ENCODE peak calls at places on chromosomes 7 and 10, in six cellular contexts. One of them, this sample, is unnamed.

GRCh38 chr7:73978681-73979563 is 49.1 kb upstream of the ELN start:
- DNase-seq in HepG2: peak; percentile 89
- DNase-seq in endothelial cell of umbilical vein: peak; percentile 24
- DNase-seq in GM12878: peak; percentile 45
- DNase-seq in K562: peak; percentile 74
- DNase-seq in A549: peak; percentile 90
- DNase-seq in this sample: peak; percentile 95

GRCh38 chr10:4978870-4979269 is 15.7 kb downstream of the AKR1C1 start:
- DNase-seq in K562: no peak
- DNase-seq in GM12878: no peak
- DNase-seq in endothelial cell of umbilical vein: no peak
- DNase-seq in A549: no peak
- DNase-seq in HepG2: no peak
- DNase-seq in this sample: no peak

GRCh38 chr7:37052673-37053072 is 328.4 kb upstream of the AOAH start:
- DNase-seq in GM12878: no peak
- DNase-seq in A549: no peak
- DNase-seq in K562: peak; percentile 28
- DNase-seq in HepG2: peak; percentile 44
- DNase-seq in endothelial cell of umbilical vein: peak; percentile 33
- DNase-seq in this sample: peak; percentile 72

GRCh38 chr7:131040467-131040932 is 287.2 kb upstream of the MKLN1 start:
- DNase-seq in K562: peak; percentile 78
- DNase-seq in HepG2: peak; percentile 57
- DNase-seq in endothelial cell of umbilical vein: peak; percentile 82
- DNase-seq in A549: peak; percentile 58
- DNase-seq in GM12878: no peak
- DNase-seq in this sample: peak; percentile 68

GRCh38 chr10:89207801-89208551 is 859 bp upstream of the CH25H start:
- DNase-seq in endothelial cell of umbilical vein: no peak
- DNase-seq in K562: no peak
- DNase-seq in A549: peak; percentile 19
- DNase-seq in HepG2: no peak
- DNase-seq in GM12878: no peak
- DNase-seq in this sample: peak; percentile 43

GRCh38 chr7:150986099-150986512 is 4.7 kb upstream of the NOS3 start:
- DNase-seq in K562: peak; percentile 59
- DNase-seq in endothelial cell of umbilical vein: peak; percentile 57
- DNase-seq in A549: peak; percentile 79
- DNase-seq in HepG2: no peak
- DNase-seq in GM12878: no peak
- DNase-seq in this sample: peak; percentile 80

GRCh38 chr10:114044251-114045070 is 795 bp downstream of the ADRB1 start:
- DNase-seq in GM12878: no peak
- DNase-seq in endothelial cell of umbilical vein: peak; percentile 10
- DNase-seq in A549: no peak
- DNase-seq in HepG2: no peak
- DNase-seq in K562: no peak
- DNase-seq in this sample: no peak

GRCh38 chr7:150631084-150631824 is 931 bp downstream of the GIMAP6 start:
- DNase-seq in K562: no peak
- DNase-seq in GM12878: peak; percentile 33
- DNase-seq in endothelial cell of umbilical vein: no peak
- DNase-seq in HepG2: no peak
- DNase-seq in A549: no peak
- DNase-seq in this sample: peak; percentile 12

GRCh38 chr10:20536381-20536780 is 360.7 kb downstream of the NEBL start:
- DNase-seq in endothelial cell of umbilical vein: no peak
- DNase-seq in HepG2: no peak
- DNase-seq in K562: no peak
- DNase-seq in GM12878: no peak
- DNase-seq in A549: no peak
- DNase-seq in this sample: no peak

GRCh38 chr7:120857558-120858298 is at the start of gene TSPAN12:
- DNase-seq in endothelial cell of umbilical vein: peak; percentile 93
- DNase-seq in K562: peak; percentile 76
- DNase-seq in A549: peak; percentile 66
- DNase-seq in GM12878: no peak
- DNase-seq in HepG2: peak; percentile 39
- DNase-seq in this sample: peak; percentile 69

GRCh38 chr7:43879477-43879876 is 10.2 kb upstream of the MRPS24 start:
- DNase-seq in A549: no peak
- DNase-seq in K562: no peak
- DNase-seq in GM12878: no peak
- DNase-seq in HepG2: no peak
- DNase-seq in endothelial cell of umbilical vein: peak; percentile 77
- DNase-seq in this sample: no peak

GRCh38 chr10:63197304-63198092 is 64.4 kb downstream of the NRBF2 start:
- DNase-seq in A549: no peak
- DNase-seq in K562: no peak
- DNase-seq in HepG2: no peak
- DNase-seq in GM12878: no peak
- DNase-seq in endothelial cell of umbilical vein: no peak
- DNase-seq in this sample: no peak

GRCh38 chr7:105673367-105674188 is 92.3 kb upstream of the EFCAB10 start:
- DNase-seq in K562: no peak
- DNase-seq in endothelial cell of umbilical vein: peak; percentile 21
- DNase-seq in A549: no peak
- DNase-seq in HepG2: no peak
- DNase-seq in GM12878: no peak
- DNase-seq in this sample: no peak

GRCh38 chr10:89306019-89306418 is 4.2 kb downstream of the IFIT2 start:
- DNase-seq in A549: no peak
- DNase-seq in K562: no peak
- DNase-seq in GM12878: no peak
- DNase-seq in HepG2: no peak
- DNase-seq in endothelial cell of umbilical vein: no peak
- DNase-seq in this sample: no peak

GRCh38 chr10:57015595-57016303 is 654.7 kb upstream of the ZWINT start:
- DNase-seq in endothelial cell of umbilical vein: no peak
- DNase-seq in HepG2: no peak
- DNase-seq in K562: no peak
- DNase-seq in A549: no peak
- DNase-seq in GM12878: no peak
- DNase-seq in this sample: no peak

GRCh38 chr7:14000247-14000646 is 10.8 kb upstream of the ETV1 start:
- DNase-seq in endothelial cell of umbilical vein: no peak
- DNase-seq in A549: no peak
- DNase-seq in K562: no peak
- DNase-seq in HepG2: no peak
- DNase-seq in GM12878: no peak
- DNase-seq in this sample: no peak

GRCh38 chr10:121684276-121684675 is 86.0 kb upstream of the FGFR2 start:
- DNase-seq in endothelial cell of umbilical vein: no peak
- DNase-seq in GM12878: no peak
- DNase-seq in HepG2: no peak
- DNase-seq in K562: no peak
- DNase-seq in A549: no peak
- DNase-seq in this sample: peak; percentile 55

GRCh38 chr7:109772161-109772560 is 1202.5 kb downstream of the DNAJB9 start:
- DNase-seq in A549: no peak
- DNase-seq in HepG2: no peak
- DNase-seq in endothelial cell of umbilical vein: no peak
- DNase-seq in GM12878: no peak
- DNase-seq in K562: no peak
- DNase-seq in this sample: no peak

GRCh38 chr7:157150825-157151412 is 12.2 kb downstream of the UBE3C start:
- DNase-seq in HepG2: peak; percentile 86
- DNase-seq in endothelial cell of umbilical vein: no peak
- DNase-seq in K562: peak; percentile 49
- DNase-seq in A549: no peak
- DNase-seq in GM12878: no peak
- DNase-seq in this sample: peak; percentile 51

GRCh38 chr7:121076350-121077164 is 88.0 kb downstream of the CPED1 start:
- DNase-seq in GM12878: no peak
- DNase-seq in K562: peak; percentile 86
- DNase-seq in A549: no peak
- DNase-seq in HepG2: no peak
- DNase-seq in endothelial cell of umbilical vein: no peak
- DNase-seq in this sample: no peak

GRCh38 chr10:129500617-129501339 is 33.7 kb downstream of the MGMT start:
- DNase-seq in K562: no peak
- DNase-seq in endothelial cell of umbilical vein: no peak
- DNase-seq in GM12878: no peak
- DNase-seq in HepG2: peak; percentile 57
- DNase-seq in A549: no peak
- DNase-seq in this sample: no peak

GRCh38 chr10:3524086-3524960 is 260.7 kb downstream of the KLF6 start:
- DNase-seq in K562: no peak
- DNase-seq in A549: no peak
- DNase-seq in HepG2: no peak
- DNase-seq in endothelial cell of umbilical vein: no peak
- DNase-seq in GM12878: no peak
- DNase-seq in this sample: no peak

GRCh38 chr7:78716876-78717275 is 736.6 kb downstream of the MAGI2 start:
- DNase-seq in endothelial cell of umbilical vein: no peak
- DNase-seq in K562: no peak
- DNase-seq in HepG2: peak; percentile 1
- DNase-seq in A549: no peak
- DNase-seq in GM12878: no peak
- DNase-seq in this sample: no peak

GRCh38 chr10:48418189-48418588 is 111.7 kb downstream of the MAPK8 start:
- DNase-seq in A549: no peak
- DNase-seq in K562: no peak
- DNase-seq in endothelial cell of umbilical vein: no peak
- DNase-seq in HepG2: no peak
- DNase-seq in GM12878: no peak
- DNase-seq in this sample: no peak
- TF ChIP-seq MYC in A549: no peak
- TF ChIP-seq MYC in K562: no peak
- TF ChIP-seq MYC in endothelial cell of umbilical vein: no peak
- TF ChIP-seq MYC in HepG2: no peak
- TF ChIP-seq MYC in GM12878: no peak
- TF ChIP-seq MYC in this sample: no peak

GRCh38 chr7:28433604-28434254 is 21.4 kb downstream of the CREB5 start:
- DNase-seq in A549: no peak
- DNase-seq in HepG2: no peak
- DNase-seq in K562: no peak
- DNase-seq in endothelial cell of umbilical vein: no peak
- DNase-seq in GM12878: no peak
- DNase-seq in this sample: peak; percentile 45
- TF ChIP-seq MAX in A549: no peak
- TF ChIP-seq MAX in HepG2: no peak
- TF ChIP-seq MAX in K562: no peak
- TF ChIP-seq MAX in endothelial cell of umbilical vein: no peak
- TF ChIP-seq MAX in GM12878: no peak
- TF ChIP-seq MAX in this sample: no peak

GRCh38 chr10:79203014-79203675 is 134.4 kb downstream of the ZMIZ1 start:
- DNase-seq in K562: no peak
- DNase-seq in endothelial cell of umbilical vein: no peak
- DNase-seq in HepG2: no peak
- DNase-seq in GM12878: no peak
- DNase-seq in A549: no peak
- DNase-seq in this sample: no peak

GRCh38 chr10:79203833-79204232 is 135.1 kb downstream of the ZMIZ1 start:
- DNase-seq in HepG2: no peak
- DNase-seq in A549: no peak
- DNase-seq in endothelial cell of umbilical vein: no peak
- DNase-seq in K562: no peak
- DNase-seq in GM12878: no peak
- DNase-seq in this sample: no peak

GRCh38 chr10:79200346-79200745 is 131.6 kb downstream of the ZMIZ1 start:
- DNase-seq in K562: no peak
- DNase-seq in A549: no peak
- DNase-seq in GM12878: no peak
- DNase-seq in HepG2: no peak
- DNase-seq in endothelial cell of umbilical vein: no peak
- DNase-seq in this sample: no peak

GRCh38 chr10:79201706-79202105 is 132.9 kb downstream of the ZMIZ1 start:
- DNase-seq in GM12878: no peak
- DNase-seq in endothelial cell of umbilical vein: no peak
- DNase-seq in A549: no peak
- DNase-seq in HepG2: no peak
- DNase-seq in K562: no peak
- DNase-seq in this sample: no peak

DNA sequence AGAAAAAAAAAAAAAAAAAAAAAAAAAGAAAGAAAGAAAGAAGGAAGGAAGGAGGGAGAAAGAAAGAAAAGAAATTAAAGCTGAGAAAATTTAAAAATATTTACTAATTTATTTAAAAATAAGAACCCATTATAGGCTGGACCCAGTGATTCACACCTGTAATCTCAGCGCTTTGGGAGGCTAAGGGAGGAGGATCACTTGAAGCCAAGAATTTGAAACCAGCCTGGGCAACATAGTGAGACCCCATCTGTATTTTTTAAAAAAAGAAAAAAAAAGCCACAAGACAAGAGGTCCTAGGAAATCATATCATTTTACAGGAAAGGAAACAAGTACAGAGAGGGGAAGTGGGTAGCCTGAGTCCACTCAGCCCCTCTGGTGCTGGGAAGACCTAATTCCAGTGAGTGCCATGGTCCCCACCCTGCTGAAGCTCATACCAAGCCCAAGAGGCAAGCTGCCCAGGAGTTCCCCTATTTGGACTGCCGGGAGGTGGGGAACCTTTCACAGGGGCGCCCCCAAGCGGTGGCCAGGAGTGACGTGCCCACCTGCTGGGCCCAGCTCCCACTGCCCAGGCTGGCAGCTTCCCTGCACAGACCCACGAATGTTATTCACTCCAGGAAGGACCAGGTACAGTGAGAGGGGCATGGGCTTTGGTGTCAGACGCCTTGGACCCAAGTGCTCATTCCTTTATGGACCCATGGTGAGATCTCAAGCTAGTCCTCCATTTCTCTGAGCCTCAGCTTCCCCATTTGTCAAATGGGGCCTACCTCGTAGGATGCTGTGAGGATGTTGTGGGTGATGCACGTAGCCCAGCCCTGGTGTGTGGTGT is 133.6 kb downstream of the ZMIZ1 start:
- DNase-seq in K562: peak; percentile 58
- DNase-seq in endothelial cell of umbilical vein: peak; percentile 55
- DNase-seq in HepG2: peak; percentile 31
- DNase-seq in GM12878: no peak
- DNase-seq in A549: peak; percentile 41
- DNase-seq in this sample: peak; percentile 80
- TF ChIP-seq MYC in K562: no peak
- TF ChIP-seq MYC in endothelial cell of umbilical vein: no peak
- TF ChIP-seq MYC in HepG2: no peak
- TF ChIP-seq MYC in GM12878: no peak
- TF ChIP-seq MYC in A549: no peak
- TF ChIP-seq MYC in this sample: no peak

DNA sequence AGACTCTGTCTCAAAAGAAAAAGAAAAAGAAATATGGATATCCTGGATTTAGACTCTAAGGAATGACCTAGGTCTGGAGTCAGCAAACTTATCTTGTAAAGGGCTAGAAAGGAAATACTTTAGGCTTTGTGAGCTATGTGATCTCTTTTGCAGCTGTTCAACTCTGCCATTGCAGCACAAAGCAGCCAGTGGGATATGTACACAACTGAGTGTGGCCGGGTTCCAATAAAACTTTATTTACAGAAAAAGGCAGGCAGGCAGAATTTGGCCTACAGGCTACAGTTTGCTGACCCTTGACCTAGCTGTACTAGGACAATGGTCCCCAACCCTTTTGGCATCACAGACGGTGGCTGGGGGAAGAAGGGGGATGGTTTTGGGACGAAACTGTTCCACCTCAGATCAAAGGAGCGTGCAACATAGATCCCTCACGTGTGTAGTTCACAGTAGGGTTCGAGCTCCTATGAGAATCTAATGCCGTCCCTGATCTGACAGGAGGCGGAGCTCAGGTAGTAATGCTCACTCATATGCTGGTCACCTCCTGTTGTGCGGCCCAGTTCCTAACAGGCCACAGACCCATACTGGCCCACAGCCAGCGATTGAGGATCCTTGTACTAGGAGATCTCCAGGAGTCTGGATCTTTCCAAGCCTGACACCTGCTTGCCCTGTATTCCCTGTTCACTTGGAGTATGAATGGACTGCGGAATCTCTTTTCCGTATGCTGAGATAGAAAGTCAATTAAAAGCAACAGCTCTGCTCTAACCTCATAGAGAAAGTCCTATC is 63.0 kb downstream of the CUL1 start:
- DNase-seq in HepG2: no peak
- DNase-seq in A549: no peak
- DNase-seq in K562: no peak
- DNase-seq in GM12878: no peak
- DNase-seq in endothelial cell of umbilical vein: no peak
- DNase-seq in this sample: no peak
- TF ChIP-seq MAX in HepG2: no peak
- TF ChIP-seq MAX in A549: no peak
- TF ChIP-seq MAX in K562: no peak
- TF ChIP-seq MAX in GM12878: no peak
- TF ChIP-seq MAX in endothelial cell of umbilical vein: no peak
- TF ChIP-seq MAX in this sample: no peak